ENCODE peak calls at places on chromosomes 12 and 14, in four cellular contexts. Z is transverse colon, M is K562, U is GM23338. S is an unnamed sample.

GRCh38 chr12:62683724-62684501 is 217.3 kb downstream of the MON2 start:
- DNase-seq in Z (peak; percentile 17), M (no peak), U (peak; percentile 27), S (no peak)

GRCh38 chr12:27237790-27238771 is 6.0 kb upstream of the STK38L start:
- DNase-seq in Z (no peak), M (no peak), U (no peak), S (no peak)

GRCh38 chr12:45989277-45989856 is 1.0 kb downstream of the SCAF11 start:
- DNase-seq in Z (no peak), M (no peak), U (peak; percentile 49), S (no peak)

GRCh38 chr14:53968756-53969155 is 12.1 kb upstream of the BMP4 start:
- DNase-seq in Z (no peak), M (no peak), U (no peak), S (no peak)

GRCh38 chr12:105939181-105939721 is 199.5 kb downstream of the NUAK1 start:
- DNase-seq in Z (no peak), M (no peak), U (no peak), S (no peak)

GRCh38 chr12:32822344-32822743 is 66.6 kb upstream of the YARS2 start:
- DNase-seq in Z (no peak), M (no peak), U (no peak), S (no peak)

GRCh38 chr12:49367381-49368239 is at the start of gene SPATS2:
- DNase-seq in Z (peak; percentile 95), M (no peak), U (peak; percentile 97), S (no peak)

GRCh38 chr14:47044841-47045240 is 393.3 kb upstream of the RPL10L start:
- DNase-seq in Z (no peak), M (no peak), U (peak; percentile 83), S (no peak)

GRCh38 chr12:47985596-47986265 is 18.5 kb downstream of the COL2A1 start:
- DNase-seq in Z (no peak), M (no peak), U (no peak), S (no peak)

GRCh38 chr12:127081058-127081457 is 1185.9 kb upstream of the TMEM132C start:
- DNase-seq in Z (no peak), M (no peak), U (no peak), S (no peak)

GRCh38 chr12:128133321-128134050 is 133.5 kb upstream of the TMEM132C start:
- DNase-seq in Z (no peak), M (no peak), U (no peak), S (no peak)

GRCh38 chr12:52390739-52391617 is 5.5 kb upstream of the KRT84 start:
- DNase-seq in Z (peak; percentile 22), M (peak; percentile 31), U (peak; percentile 73), S (no peak)

GRCh38 chr14:37230551-37231194 is 32.9 kb downstream of the MIPOL1 start:
- DNase-seq in Z (no peak), M (peak; percentile 65), U (peak; percentile 90), S (peak; percentile 50)

GRCh38 chr14:35045798-35046047 is 349 bp upstream of the FAM177A1 start:
- DNase-seq in Z (no peak), M (no peak), U (peak; percentile 7), S (no peak)

GRCh38 chr12:59698599-59698998 is 102.8 kb downstream of the SLC16A7 start:
- DNase-seq in Z (no peak), M (no peak), U (no peak), S (no peak)

GRCh38 chr14:34354556-34354955 is 107.5 kb downstream of the SPTSSA start:
- DNase-seq in Z (no peak), M (no peak), U (no peak), S (no peak)

GRCh38 chr14:68240388-68240787 is 420.8 kb downstream of the RAD51B start:
- DNase-seq in Z (no peak), M (no peak), U (no peak), S (no peak)

GRCh38 chr12:80264891-80265290 is 165.6 kb downstream of the OTOGL start:
- DNase-seq in Z (no peak), M (no peak), U (no peak), S (no peak)

GRCh38 chr12:128797119-128798118 is 26.3 kb downstream of the SLC15A4 start:
- DNase-seq in Z (no peak), M (no peak), U (no peak), S (no peak)

GRCh38 chr12:104387190-104387589 is 69.6 kb upstream of the CHST11 start:
- DNase-seq in Z (no peak), M (peak; percentile 61), U (no peak), S (no peak)

GRCh38 chr12:67727652-67728295 is 79.2 kb downstream of the DYRK2 start:
- DNase-seq in Z (no peak), M (no peak), U (no peak), S (no peak)

GRCh38 chr14:59355101-59355500 is 110.1 kb downstream of the GPR135 start:
- DNase-seq in Z (no peak), M (no peak), U (no peak), S (no peak)

GRCh38 chr12:75720807-75721206 is 209.4 kb upstream of the KRR1 start:
- DNase-seq in Z (no peak), M (peak; percentile 19), U (peak; percentile 44), S (peak; percentile 74)

GRCh38 chr14:51228890-51229289 is 11.2 kb upstream of the TMX1 start:
- DNase-seq in Z (no peak), M (no peak), U (no peak), S (no peak)

GRCh38 chr12:113244015-113244983 is 23.0 kb downstream of the TPCN1 start:
- DNase-seq in Z (peak; percentile 85), M (no peak), U (no peak), S (peak; percentile 86)

GRCh38 chr14:22497144-22497423 is 91.9 kb downstream of the DAD1 start:
- DNase-seq in Z (no peak), M (no peak), U (no peak), S (no peak)

GRCh38 chr12:109797905-109798669 is 35.1 kb downstream of the TRPV4 start:
- DNase-seq in Z (no peak), M (peak; percentile 33), U (peak; percentile 64), S (no peak)

GRCh38 chr14:99125616-99126431 is 146.2 kb downstream of the BCL11B start:
- DNase-seq in Z (no peak), M (no peak), U (no peak), S (no peak)

GRCh38 chr12:100767950-100768349 is 26.6 kb upstream of the ANO4 start:
- DNase-seq in Z (no peak), M (no peak), U (no peak), S (no peak)

GRCh38 chr12:111597731-111598636 is 1.1 kb downstream of the ATXN2 start:
- DNase-seq in Z (peak; percentile 58), M (peak; percentile 72), U (peak; percentile 70), S (peak; percentile 30)

GRCh38 chr12:58920956-58921861 is 905 bp upstream of the LRIG3 start:
- DNase-seq in Z (peak; percentile 24), M (no peak), U (no peak), S (no peak)

GRCh38 chr12:2930865-2931264 is 28.3 kb upstream of the TEAD4 start:
- DNase-seq in Z (no peak), M (no peak), U (no peak), S (no peak)
- H3K27me3 ChIP-seq in Z (no peaks in the 10 kb centered on the region), M (no peaks in the 10 kb centered on the region), U (no peaks in the 10 kb centered on the region), S (no peaks in the 10 kb centered on the region)

GRCh38 chr14:101905614-101906013 is 58.8 kb upstream of the DYNC1H1 start:
- DNase-seq in Z (no peak), M (no peak), U (no peak), S (no peak)
- TF ChIP-seq POLR2AphosphoS5 in Z (no peak), M (no peak), U (no peak), S (no peak)

GRCh38 chr12:118150625-118151024 is 14.7 kb downstream of the PEBP1 start:
- DNase-seq in Z (no peak), M (no peak), U (no peak), S (no peak)

GRCh38 chr12:118148287-118148686 is 12.4 kb downstream of the PEBP1 start:
- DNase-seq in Z (no peak), M (no peak), U (no peak), S (no peak)

GRCh38 chr12:118145798-118146156 is 9.9 kb downstream of the PEBP1 start:
- DNase-seq in Z (no peak), M (no peak), U (no peak), S (no peak)

DNA sequence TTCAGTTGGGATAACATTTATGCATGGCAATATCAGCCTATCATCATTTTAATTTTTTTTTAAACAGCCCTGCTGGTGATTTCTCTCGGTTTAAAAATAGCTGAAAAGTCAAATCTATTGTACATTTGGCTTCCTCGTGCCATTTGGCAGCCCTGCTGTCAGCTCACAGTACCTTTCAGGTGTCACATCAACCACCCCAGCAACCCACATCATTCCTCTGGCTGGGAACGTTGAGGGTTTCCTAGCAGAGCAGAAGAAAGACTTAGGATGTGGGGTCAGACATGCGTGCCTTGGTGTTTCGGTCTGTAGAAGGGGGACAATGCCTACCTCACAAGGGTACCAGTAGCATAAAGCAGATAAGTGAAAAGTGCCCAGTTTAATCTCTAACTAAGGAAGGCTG is 15.8 kb downstream of the PEBP1 start:
- DNase-seq in Z (no peak), M (no peak), U (no peak), S (no peak)
- H3K27me3 ChIP-seq in Z (no peaks in the 10 kb centered on the region), M (no peaks in the 10 kb centered on the region), U (no peaks in the 10 kb centered on the region), S (no peaks in the 10 kb centered on the region)

GRCh38 chr14:75306917-75307699 is 28.5 kb downstream of the FOS start:
- DNase-seq in Z (no peak), M (peak; percentile 55), U (peak; percentile 41), S (no peak)

GRCh38 chr14:75307700-75308379 is 29.2 kb downstream of the FOS start:
- DNase-seq in Z (peak; percentile 92), M (peak; percentile 84), U (peak; percentile 96), S (peak; percentile 86)

GRCh38 chr14:75315143-75315542 is 36.5 kb downstream of the FOS start:
- DNase-seq in Z (peak; percentile 43), M (no peak), U (no peak), S (peak; percentile 52)

DNA sequence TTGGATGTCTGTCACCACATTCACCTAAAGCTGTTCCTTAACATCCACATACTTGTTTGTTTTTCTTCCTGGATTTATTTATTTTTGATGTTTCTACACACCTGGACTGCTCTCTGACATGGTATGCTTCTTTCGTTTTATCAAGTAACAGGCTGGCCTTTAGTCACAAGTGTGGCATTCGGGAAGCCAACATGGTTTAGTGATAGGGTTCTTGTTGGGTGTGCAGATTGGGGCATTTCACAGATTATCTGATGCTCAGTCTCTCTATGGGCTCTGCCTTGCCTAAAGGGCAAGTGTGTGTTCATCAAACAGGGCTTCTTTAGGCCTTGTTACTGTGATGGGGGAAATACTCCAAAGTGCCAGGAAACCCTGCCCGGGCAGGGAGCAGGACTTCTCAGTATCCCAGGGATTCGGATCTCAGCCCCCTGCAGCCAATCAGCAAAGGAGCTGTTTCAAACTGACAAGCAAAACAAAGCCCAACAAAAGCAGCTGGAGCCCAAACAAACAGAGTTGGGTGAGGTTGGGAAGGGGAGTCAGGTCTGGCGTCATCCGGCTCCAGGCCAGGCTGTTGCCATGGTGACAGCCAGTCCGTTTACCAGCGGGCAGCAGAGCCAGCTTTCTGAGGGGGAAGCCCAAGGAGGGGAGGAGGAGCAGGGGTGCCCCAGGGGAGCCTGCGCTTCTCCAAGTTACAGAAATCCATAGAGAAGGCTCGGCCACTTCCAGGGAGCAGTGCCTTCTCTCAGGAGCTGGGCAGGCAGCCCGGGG is 31.8 kb downstream of the FOS start:
- DNase-seq in Z (peak; percentile 74), M (no peak), U (peak; percentile 93), S (peak; percentile 60)
- TF ChIP-seq POLR2AphosphoS5 in Z (peak; percentile 37), M (no peak), U (no peak), S (peak; percentile 48)

GRCh38 chr14:104981699-104982541 is 3.7 kb upstream of the CLBA1 start:
- DNase-seq in Z (no peak), M (no peak), U (no peak), S (no peak)
- H3K27me3 ChIP-seq in Z (peaks cover 22% of the 10 kb centered on the region), M (no peaks in the 10 kb centered on the region), U (peaks cover 26% of the 10 kb centered on the region), S (no peaks in the 10 kb centered on the region)